ENCODE peak calls at places on chromosomes 3 and 15, in eight cellular contexts. U is psoas muscle; E is pancreas; A is sigmoid colon; D is CD8-positive, alpha-beta memory T cell; H is OCI-LY7; M is stomach; V is Panc1. Z is an unnamed sample. For H3K36me3, the result is how much of the 10 kb centered on the place peaks cover.

GRCh38 chr3:172148702-172149565 is 109.6 kb downstream of the FNDC3B start:
- DNase-seq in U (no peak), A (no peak), M (no peak), E (no peak), D (no peak), V (no peak), H (no peak), Z (peak)

GRCh38 chr15:56894601-56895000 is 23.8 kb upstream of the TCF12 start:
- DNase-seq in A (no peak), E (no peak), H (no peak), D (no peak), M (no peak), V (no peak), U (no peak), Z (no peak)

GRCh38 chr15:73295630-73296286 is 73.0 kb downstream of the HCN4 start:
- DNase-seq in D (no peak), U (no peak), M (no peak), H (no peak), E (no peak), A (no peak), V (no peak), Z (no peak)

GRCh38 chr3:195352895-195353488 is 82.0 kb upstream of the XXYLT1 start:
- DNase-seq in D (no peak), U (no peak), H (no peak), V (peak), E (no peak), M (no peak), A (no peak), Z (peak)

GRCh38 chr3:51378726-51379125 is 6.4 kb upstream of the MANF start:
- DNase-seq in M (no peak), U (no peak), E (no peak), D (no peak), A (no peak), H (no peak), V (no peak), Z (no peak)

GRCh38 chr3:154152741-154153140 is 31.6 kb downstream of the ARHGEF26 start:
- DNase-seq in V (no peak), A (no peak), H (no peak), U (no peak), D (no peak), E (no peak), M (no peak), Z (no peak)

GRCh38 chr15:59303641-59304433 is 68.8 kb downstream of the MYO1E start:
- DNase-seq in V (no peak), M (peak), E (no peak), U (no peak), D (no peak), A (no peak), H (no peak), Z (no peak)

GRCh38 chr3:30221622-30222021 is 384.8 kb upstream of the TGFBR2 start:
- DNase-seq in V (no peak), D (no peak), A (no peak), M (no peak), U (no peak), E (no peak), H (no peak), Z (no peak)

GRCh38 chr15:70179309-70179892 is 81.7 kb upstream of the TLE3 start:
- DNase-seq in A (peak), H (no peak), V (no peak), U (no peak), D (no peak), E (no peak), M (no peak), Z (no peak)

GRCh38 chr15:25186906-25187645 is 232.3 kb downstream of the SNRPN start:
- DNase-seq in V (no peak), D (no peak), H (no peak), U (no peak), M (no peak), A (no peak), E (no peak), Z (no peak)

GRCh38 chr3:142447308-142447851 is 457 bp downstream of the XRN1 start:
- DNase-seq in U (peak), H (peak), M (peak), V (peak), A (peak), E (no peak), D (peak), Z (peak)

GRCh38 chr15:93917181-93917580 is 314.2 kb upstream of the MCTP2 start:
- DNase-seq in H (no peak), U (no peak), V (no peak), M (no peak), E (no peak), D (no peak), A (no peak), Z (no peak)

GRCh38 chr15:70121656-70122297 is 24.1 kb upstream of the TLE3 start:
- DNase-seq in D (no peak), V (no peak), H (no peak), E (no peak), A (peak), U (peak), M (peak), Z (no peak)

GRCh38 chr3:98777286-98777685 is 14.1 kb downstream of the ST3GAL6 start:
- DNase-seq in E (peak), V (no peak), H (no peak), M (peak), U (no peak), A (no peak), D (no peak), Z (no peak)

GRCh38 chr3:27387625-27388024 is 18.4 kb upstream of the NEK10 start:
- DNase-seq in D (no peak), E (no peak), U (no peak), M (no peak), V (no peak), H (no peak), A (peak), Z (no peak)

GRCh38 chr3:71171246-71171645 is 412.3 kb downstream of the FOXP1 start:
- DNase-seq in U (no peak), A (no peak), D (no peak), M (no peak), H (no peak), V (no peak), E (no peak), Z (no peak)

GRCh38 chr3:25226747-25227146 is 201.3 kb upstream of the RARB start:
- DNase-seq in M (no peak), H (no peak), D (no peak), V (no peak), A (no peak), U (no peak), E (no peak), Z (no peak)

GRCh38 chr3:111695584-111696213 is 100.6 kb upstream of the ZBED2 start:
- DNase-seq in V (no peak), D (no peak), U (no peak), A (no peak), H (no peak), M (no peak), E (no peak), Z (no peak)

GRCh38 chr3:87350367-87351199 is 74.2 kb upstream of the POU1F1 start:
- DNase-seq in E (no peak), V (peak), A (no peak), H (peak), M (no peak), D (peak), U (no peak), Z (peak)

GRCh38 chr3:3015472-3016089 is 94.6 kb downstream of the IL5RA start:
- DNase-seq in M (no peak), E (no peak), U (no peak), V (peak), A (no peak), H (no peak), D (no peak), Z (peak)

GRCh38 chr15:43361313-43361903 is 9.4 kb downstream of the ZSCAN29 start:
- DNase-seq in M (no peak), H (no peak), U (no peak), A (no peak), D (no peak), V (no peak), E (no peak), Z (no peak)

GRCh38 chr3:185728630-185729334 is 96.1 kb downstream of the IGF2BP2 start:
- DNase-seq in A (no peak), U (no peak), M (no peak), E (no peak), V (no peak), D (no peak), H (no peak), Z (no peak)

GRCh38 chr15:70267879-70268278 is 170.2 kb upstream of the TLE3 start:
- DNase-seq in V (no peak), A (no peak), U (no peak), H (no peak), E (no peak), D (no peak), M (no peak), Z (no peak)

GRCh38 chr3:172673210-172673679 is 37.6 kb downstream of the NCEH1 start:
- DNase-seq in U (peak), D (no peak), H (peak), V (peak), A (peak), M (peak), E (peak), Z (peak)

GRCh38 chr3:10464068-10464434 is 41.3 kb downstream of the ATP2B2 start:
- DNase-seq in U (no peak), D (no peak), E (no peak), M (no peak), A (no peak), V (no peak), H (peak), Z (no peak)

GRCh38 chr3:25448750-25449684 is 21.0 kb downstream of the RARB start:
- DNase-seq in H (no peak), V (no peak), E (peak), D (no peak), A (peak), M (peak), U (peak), Z (peak)

GRCh38 chr3:115503386-115503785 is 119.9 kb upstream of the GAP43 start:
- DNase-seq in M (no peak), H (no peak), D (no peak), E (no peak), V (no peak), A (no peak), U (no peak), Z (no peak)

GRCh38 chr3:126033765-126034164 is 50.2 kb downstream of the SLC41A3 start:
- DNase-seq in D (no peak), U (no peak), E (no peak), M (peak), A (peak), V (no peak), H (no peak), Z (no peak)

GRCh38 chr3:56785499-56785898 is 16.2 kb downstream of the ARHGEF3 start:
- DNase-seq in V (no peak), H (no peak), D (no peak), E (no peak), U (no peak), M (no peak), A (no peak), Z (no peak)

GRCh38 chr3:7728566-7729519 is 772.8 kb upstream of the LMCD1 start:
- DNase-seq in E (no peak), H (no peak), A (no peak), D (no peak), M (no peak), V (no peak), U (no peak), Z (peak)
- H3K27ac ChIP-seq in E (no peak), H (no peak), A (no peak), D (no peak), M (no peak), V (no peak), U (no peak), Z (no peak)

GRCh38 chr15:85758655-85758978 is 36.1 kb downstream of the KLHL25 start:
- DNase-seq in V (no peak), M (no peak), E (no peak), A (peak), H (no peak), D (no peak), U (no peak), Z (no peak)
- H3K36me3 ChIP-seq in V (under half), M (under half), E (under half), A (under half), H (under half), D (under half), U (under half), Z (under half)

DNA sequence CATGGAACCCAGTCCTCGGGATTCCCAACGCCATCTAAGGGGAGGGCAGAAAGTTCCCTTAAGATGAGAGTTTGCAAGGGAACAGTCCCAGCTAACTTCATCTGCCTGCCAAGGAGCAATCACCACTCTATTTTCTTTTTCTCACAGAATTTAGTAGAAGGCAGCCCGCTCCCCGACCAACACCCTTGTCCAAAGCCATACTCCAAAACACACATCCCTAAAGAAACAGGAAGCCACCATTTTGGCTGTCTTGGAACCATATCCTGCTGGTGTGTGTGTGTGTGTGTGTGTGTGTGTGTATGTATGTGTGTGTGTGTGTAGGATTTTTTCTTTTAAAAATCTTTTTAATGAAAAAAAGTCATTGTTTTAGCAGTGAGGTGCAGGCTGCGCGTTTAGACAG is 7.0 kb upstream of the FGD5 start:
- DNase-seq in M (no peak), E (no peak), V (no peak), A (no peak), H (no peak), D (no peak), U (no peak), Z (no peak)
- H3K4me3 ChIP-seq in M (peak), E (no peak), V (no peak), A (peak), H (no peak), D (no peak), U (peak), Z (no peak)

DNA sequence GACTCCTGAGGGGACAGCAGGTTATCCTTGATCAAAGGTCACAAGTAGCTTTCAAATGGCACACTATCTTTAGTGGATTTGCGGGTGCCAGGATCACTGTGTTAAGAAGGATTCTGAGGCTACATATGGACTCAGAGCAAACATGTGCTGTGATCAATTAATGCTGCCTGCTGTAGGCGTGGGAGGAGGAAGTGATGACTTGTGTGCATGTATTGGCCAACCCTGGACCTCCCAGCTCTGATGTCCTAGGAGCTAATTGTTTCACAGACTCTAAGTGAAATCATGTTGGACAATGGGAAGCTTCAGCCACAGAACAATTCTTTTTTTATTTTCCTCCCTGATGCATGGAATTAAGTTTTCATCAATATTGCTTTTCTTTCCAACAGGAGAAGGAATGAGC is 24.4 kb downstream of the FAH start:
- DNase-seq in E (no peak), V (no peak), U (no peak), A (no peak), D (no peak), H (no peak), M (no peak), Z (no peak)
- H3K27ac ChIP-seq in E (no peak), V (no peak), U (no peak), A (no peak), D (no peak), H (no peak), M (no peak), Z (no peak)

DNA sequence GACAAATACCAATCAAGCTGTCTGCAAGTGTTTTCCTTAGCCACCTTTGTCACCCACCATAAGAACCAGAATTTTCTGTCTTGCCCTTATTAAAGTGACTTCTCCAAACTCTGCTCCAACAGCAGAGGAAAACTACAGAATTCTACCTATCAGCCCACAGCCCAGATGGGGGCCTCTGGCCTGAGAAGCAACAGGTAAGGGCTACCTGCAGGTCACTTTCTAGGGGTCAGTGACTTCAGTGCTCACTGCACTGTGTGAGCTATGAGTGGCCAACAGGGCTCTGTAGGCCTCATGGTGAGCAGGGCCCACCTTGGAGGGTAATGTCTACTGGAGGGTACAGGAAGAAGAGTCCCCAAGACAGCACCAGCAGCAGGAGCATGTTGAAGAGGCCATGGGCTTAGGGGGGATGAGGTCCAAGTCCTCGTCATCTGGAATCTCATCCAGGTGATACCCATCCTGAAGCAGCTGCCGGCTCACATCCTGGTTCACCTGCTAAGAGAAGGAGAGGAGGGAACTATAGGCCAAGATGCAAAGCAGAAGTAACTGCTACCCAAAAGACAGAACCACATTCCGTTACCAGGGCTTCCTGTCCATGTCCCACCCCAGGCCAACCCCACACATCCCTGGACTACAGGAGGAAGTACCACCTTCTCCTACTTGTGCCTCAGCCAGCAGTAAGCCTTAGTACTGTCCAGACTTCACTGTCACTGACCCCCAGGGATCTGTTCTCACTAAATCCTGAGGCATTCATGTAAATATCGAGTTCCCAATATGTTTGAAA is 4.2 kb downstream of the FAM219B start:
- DNase-seq in H (no peak), U (no peak), V (no peak), M (no peak), E (no peak), A (no peak), D (no peak), Z (no peak)
- H3K36me3 ChIP-seq in H (half or more), U (half or more), V (under half), M (half or more), E (under half), A (half or more), D (under half), Z (under half)

GRCh38 chr3:175260145-175260794 is 401.1 kb downstream of the NAALADL2 start:
- DNase-seq in V (no peak), M (no peak), A (no peak), D (no peak), E (no peak), H (no peak), U (no peak), Z (no peak)
- H3K4me3 ChIP-seq in V (no peak), M (no peak), A (no peak), D (no peak), E (no peak), H (no peak), U (no peak), Z (no peak)

DNA sequence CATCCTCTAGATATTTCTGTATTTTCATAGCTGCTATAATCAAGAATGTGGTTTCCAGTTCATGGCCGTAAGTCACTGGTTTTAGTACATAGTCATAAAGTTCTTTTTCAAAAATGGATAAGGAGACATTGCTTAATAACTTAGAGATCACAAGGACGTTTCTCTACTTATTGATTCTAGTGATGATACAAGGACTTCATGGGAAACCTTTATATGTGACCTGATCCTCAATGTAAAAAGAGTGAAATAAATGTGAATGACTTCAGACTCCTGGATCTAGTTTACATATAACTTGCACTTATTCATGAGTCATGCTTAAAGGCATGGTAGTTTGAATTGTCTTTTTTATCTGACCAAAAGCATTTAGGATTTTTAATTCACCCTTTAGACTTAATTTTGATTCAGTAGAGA is 35.2 kb downstream of the TSC22D2 start:
- DNase-seq in D (no peak), E (no peak), H (no peak), V (no peak), A (no peak), U (no peak), M (no peak), Z (no peak)
- H3K27ac ChIP-seq in D (no peak), E (no peak), H (no peak), V (peak), A (no peak), U (no peak), M (no peak), Z (no peak)

GRCh38 chr3:64104006-64104405 is 80.7 kb upstream of the PSMD6 start:
- DNase-seq in V (no peak), D (no peak), A (no peak), U (no peak), M (no peak), H (no peak), E (no peak), Z (peak)
- H3K36me3 ChIP-seq in V (under half), D (under half), A (under half), U (under half), M (under half), H (under half), E (under half), Z (under half)

GRCh38 chr3:105933871-105934270 is 65.1 kb upstream of the CBLB start:
- DNase-seq in E (no peak), U (no peak), V (no peak), D (no peak), A (no peak), M (no peak), H (no peak), Z (no peak)

GRCh38 chr3:105938826-105939225 is 70.0 kb upstream of the CBLB start:
- DNase-seq in U (no peak), A (no peak), D (no peak), H (no peak), E (no peak), V (no peak), M (no peak), Z (no peak)

DNA sequence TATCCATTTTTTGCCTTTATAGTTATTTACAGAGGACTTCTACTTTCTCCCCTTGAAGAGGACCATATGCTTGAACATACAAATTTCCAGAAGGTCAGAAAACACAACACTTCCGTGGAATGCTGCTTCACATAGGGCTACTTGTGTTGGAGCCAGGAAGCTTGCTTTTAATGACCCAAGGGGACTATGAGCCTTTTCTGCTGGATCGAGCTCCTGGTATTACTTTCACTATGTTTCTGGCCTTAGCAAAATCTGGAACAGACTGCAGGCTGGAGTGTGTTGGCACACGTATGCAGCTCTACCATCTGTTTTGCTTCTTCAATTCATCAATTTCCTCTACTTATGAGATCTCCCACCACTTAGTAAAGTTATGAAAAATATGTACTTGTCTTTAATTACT is 69.3 kb upstream of the CBLB start:
- DNase-seq in E (no peak), U (no peak), D (no peak), M (no peak), V (no peak), A (no peak), H (no peak), Z (peak)
- H3K4me3 ChIP-seq in E (no peak), U (peak), D (no peak), M (no peak), V (no peak), A (peak), H (no peak), Z (no peak)

GRCh38 chr3:13568515-13568995 is 19.6 kb downstream of the FBLN2 start:
- DNase-seq in H (no peak), E (no peak), M (no peak), V (no peak), D (no peak), U (peak), A (no peak), Z (no peak)

GRCh38 chr3:13567684-13568514 is 19.0 kb downstream of the FBLN2 start:
- DNase-seq in U (peak), H (no peak), A (no peak), M (no peak), E (no peak), V (no peak), D (no peak), Z (no peak)

GRCh38 chr3:13569641-13570390 is 20.9 kb downstream of the FBLN2 start:
- DNase-seq in V (no peak), M (no peak), D (no peak), H (no peak), U (peak), A (no peak), E (no peak), Z (no peak)

GRCh38 chr3:13570391-13571194 is 21.7 kb downstream of the FBLN2 start:
- DNase-seq in V (no peak), E (no peak), D (no peak), H (no peak), U (peak), M (no peak), A (no peak), Z (no peak)

GRCh38 chr3:13569201-13569600 is 20.3 kb downstream of the FBLN2 start:
- DNase-seq in H (no peak), D (no peak), E (no peak), V (no peak), U (peak), M (no peak), A (no peak), Z (no peak)
- H3K27ac ChIP-seq in H (no peak), D (no peak), E (no peak), V (no peak), U (peak), M (no peak), A (no peak), Z (no peak)

Z was measured in small intestine.